ENCODE peak calls at places on chromosomes 16 and 17, in six cellular contexts. J is fibroblast of mammary gland, N is NCI-H524 treated with DMSO at 0.1 percent for 48 hours, A is body of pancreas, K is GM13977, Z is iris pigment epithelial cell. M is an unnamed sample.

GRCh38 chr16:6725634-6726331 is 606.9 kb upstream of the RBFOX1 start:
- DNase-seq in N (no peak), A (no peak), Z (peak), J (no peak), K (no peak), M (no peak)

GRCh38 chr17:59647288-59647687 is 27.6 kb downstream of the CLTC start:
- DNase-seq in N (no peak), A (no peak), Z (no peak), K (no peak), J (no peak), M (no peak)

GRCh38 chr17:44673893-44674292 is 15.7 kb downstream of the CCDC43 start:
- DNase-seq in J (no peak), Z (no peak), A (no peak), K (no peak), N (no peak), M (no peak)

GRCh38 chr17:77675816-77676799 is 282.4 kb upstream of the TNRC6C start:
- DNase-seq in A (no peak), N (no peak), K (no peak), J (no peak), Z (no peak), M (no peak)

GRCh38 chr16:73228649-73229048 is 180.7 kb upstream of the ZFHX3 start:
- DNase-seq in N (no peak), A (no peak), Z (peak), J (peak), K (no peak), M (peak)

GRCh38 chr17:3011891-3012290 is 51.5 kb downstream of the OR1D5 start:
- DNase-seq in Z (no peak), J (no peak), N (no peak), K (no peak), A (no peak), M (no peak)

GRCh38 chr16:26765087-26765486 is 301.6 kb upstream of the C16orf82 start:
- DNase-seq in J (peak), N (no peak), Z (peak), A (no peak), K (no peak), M (no peak)

GRCh38 chr16:72848759-72849664 is 198.9 kb downstream of the ZFHX3 start:
- DNase-seq in N (peak), A (peak), K (no peak), Z (peak), J (peak), M (peak)

GRCh38 chr16:87033021-87033471 is 284.1 kb downstream of the C16orf95 start:
- DNase-seq in Z (no peak), A (no peak), J (no peak), N (no peak), K (no peak), M (no peak)

GRCh38 chr16:55323637-55324490 is at the start of gene IRX6:
- DNase-seq in A (no peak), K (no peak), N (no peak), Z (no peak), J (peak), M (no peak)

GRCh38 chr16:1180772-1181714 is 28.1 kb downstream of the CACNA1H start:
- DNase-seq in Z (no peak), N (no peak), K (no peak), J (no peak), A (no peak), M (no peak)

M was measured in dermis microvascular lymphatic vessel endothelial cell.